ENCODE peak calls at places on chromosomes 4 and X, in six cellular contexts. B is suprapubic skin, C is Panc1, K is tibial nerve, N is K562, M is tibial artery. F is an unnamed sample.

GRCh38 chrX:123339201-123339905 is 155.3 kb downstream of the GRIA3 start:
- DNase-seq in B (no peak), C (no peak), K (no peak), N (no peak), M (no peak), F (no peak)

GRCh38 chrX:39613997-39614679 is 483.6 kb downstream of the BCOR start:
- DNase-seq in B (no peak), C (no peak), K (no peak), N (no peak), M (no peak), F (no peak)

GRCh38 chr4:57499786-57500185 is 389.6 kb upstream of the IGFBP7 start:
- DNase-seq in B (no peak), C (no peak), K (no peak), N (peak; percentile 2), M (no peak), F (no peak)

GRCh38 chr4:186669159-186669720 is 54.4 kb downstream of the FAT1 start:
- DNase-seq in B (no peak), C (no peak), K (no peak), N (no peak), M (no peak), F (no peak)

GRCh38 chr4:40196724-40197281 is at the start of gene RHOH:
- DNase-seq in B (no peak), C (no peak), K (no peak), N (no peak), M (no peak), F (no peak)

GRCh38 chrX:80810365-80810978 is 795 bp upstream of the BRWD3 start:
- DNase-seq in B (no peak), C (no peak), K (no peak), N (no peak), M (no peak), F (no peak)

GRCh38 chrX:136679581-136679980 is 31.6 kb downstream of the CD40LG start:
- DNase-seq in B (no peak), C (no peak), K (no peak), N (no peak), M (no peak), F (no peak)

GRCh38 chr4:126899382-126899801 is 733.4 kb upstream of the INTU start:
- DNase-seq in B (no peak), C (no peak), K (no peak), N (no peak), M (no peak), F (peak; percentile 50)

GRCh38 chr4:159175989-159176375 is 73.1 kb downstream of the RAPGEF2 start:
- DNase-seq in B (no peak), C (no peak), K (no peak), N (no peak), M (no peak), F (no peak)

GRCh38 chr4:10115657-10116624 is 658 bp downstream of the WDR1 start:
- DNase-seq in B (no peak), C (no peak), K (no peak), N (peak; percentile 83), M (no peak), F (no peak)

GRCh38 chr4:89752932-89753598 is 83.9 kb downstream of the SNCA start:
- DNase-seq in B (no peak), C (no peak), K (no peak), N (no peak), M (no peak), F (no peak)

GRCh38 chr4:48388504-48389154 is 47.3 kb downstream of the SLAIN2 start:
- DNase-seq in B (no peak), C (no peak), K (no peak), N (no peak), M (no peak), F (no peak)
- H3K36me3 ChIP-seq in B (peaks cover 22% of the 10 kb centered on the region), C (peaks cover 3% of the 10 kb centered on the region), K (no peaks in the 10 kb centered on the region), N (peaks cover 60% of the 10 kb centered on the region), M (peaks cover 39% of the 10 kb centered on the region), F (no peaks in the 10 kb centered on the region)

DNA sequence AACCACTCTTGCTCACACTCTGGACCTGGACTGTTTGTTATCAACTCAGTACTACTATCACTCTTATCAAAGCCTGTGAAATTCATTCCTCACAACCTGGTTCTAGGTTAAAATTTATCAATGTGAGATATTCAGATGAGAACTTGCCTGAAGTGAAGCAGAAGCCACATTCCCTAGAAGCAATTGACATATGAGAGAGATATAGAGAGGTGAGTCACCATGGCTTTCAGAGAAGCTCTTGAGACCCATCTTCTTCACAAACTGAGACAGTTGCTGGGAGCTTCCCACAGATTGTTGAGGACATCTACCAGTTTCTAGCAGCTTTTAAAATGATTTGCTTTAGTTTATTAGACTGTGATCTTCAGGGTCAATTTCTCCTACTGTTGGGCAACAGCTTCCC is 316.9 kb upstream of the TET2 start:
- DNase-seq in B (no peak), C (no peak), K (no peak), N (no peak), M (no peak), F (no peak)
- TF ChIP-seq CTCF in B (no peak), C (no peak), K (no peak), N (no peak), M (no peak), F (no peak)

GRCh38 chr4:15651682-15652081 is 3.5 kb downstream of the FBXL5 start:
- DNase-seq in B (no peak), C (no peak), K (no peak), N (no peak), M (no peak), F (no peak)

GRCh38 chr4:15649914-15650545 is 5.1 kb downstream of the FBXL5 start:
- DNase-seq in B (no peak), C (peak; percentile 42), K (no peak), N (peak; percentile 69), M (peak; percentile 43), F (peak; percentile 51)

GRCh38 chr4:15652191-15652590 is 3.0 kb downstream of the FBXL5 start:
- DNase-seq in B (no peak), C (no peak), K (no peak), N (no peak), M (no peak), F (no peak)

GRCh38 chr4:15653430-15653829 is 1.7 kb downstream of the FBXL5 start:
- DNase-seq in B (no peak), C (no peak), K (no peak), N (no peak), M (no peak), F (no peak)

DNA sequence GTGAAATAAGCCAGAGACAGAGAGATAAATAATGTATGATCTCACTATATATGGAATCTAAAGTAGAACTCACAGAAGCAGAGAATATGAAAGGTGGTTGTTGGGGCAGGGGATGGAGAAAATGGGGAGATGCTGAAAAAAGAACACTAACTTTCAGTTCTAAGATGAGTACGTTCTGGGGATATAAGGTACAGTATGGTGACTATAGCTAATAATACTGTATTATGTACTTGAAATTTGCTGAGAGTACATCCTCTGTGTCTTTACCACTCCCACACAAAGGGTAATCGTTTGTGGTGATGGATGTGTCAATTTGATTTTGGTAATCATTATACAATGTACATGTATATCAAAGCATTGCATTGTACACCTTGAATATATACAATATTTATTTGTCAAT is 6.6 kb downstream of the FBXL5 start:
- DNase-seq in B (no peak), C (no peak), K (no peak), N (no peak), M (no peak), F (no peak)
- H3K4me1 ChIP-seq in B (peaks cover 61% of the 10 kb centered on the region), C (peaks cover 17% of the 10 kb centered on the region), K (peaks cover 48% of the 10 kb centered on the region), N (peaks cover 15% of the 10 kb centered on the region), M (no peaks in the 10 kb centered on the region), F (peaks cover 88% of the 10 kb centered on the region)

GRCh38 chr4:54268151-54268550 is 39.1 kb downstream of the PDGFRA start:
- DNase-seq in B (no peak), C (no peak), K (no peak), N (no peak), M (no peak), F (no peak)
- H3K36me3 ChIP-seq in B (peaks cover 3% of the 10 kb centered on the region), C (no peaks in the 10 kb centered on the region), K (no peaks in the 10 kb centered on the region), N (no peaks in the 10 kb centered on the region), M (peaks cover 80% of the 10 kb centered on the region), F (peaks cover 3% of the 10 kb centered on the region)

DNA sequence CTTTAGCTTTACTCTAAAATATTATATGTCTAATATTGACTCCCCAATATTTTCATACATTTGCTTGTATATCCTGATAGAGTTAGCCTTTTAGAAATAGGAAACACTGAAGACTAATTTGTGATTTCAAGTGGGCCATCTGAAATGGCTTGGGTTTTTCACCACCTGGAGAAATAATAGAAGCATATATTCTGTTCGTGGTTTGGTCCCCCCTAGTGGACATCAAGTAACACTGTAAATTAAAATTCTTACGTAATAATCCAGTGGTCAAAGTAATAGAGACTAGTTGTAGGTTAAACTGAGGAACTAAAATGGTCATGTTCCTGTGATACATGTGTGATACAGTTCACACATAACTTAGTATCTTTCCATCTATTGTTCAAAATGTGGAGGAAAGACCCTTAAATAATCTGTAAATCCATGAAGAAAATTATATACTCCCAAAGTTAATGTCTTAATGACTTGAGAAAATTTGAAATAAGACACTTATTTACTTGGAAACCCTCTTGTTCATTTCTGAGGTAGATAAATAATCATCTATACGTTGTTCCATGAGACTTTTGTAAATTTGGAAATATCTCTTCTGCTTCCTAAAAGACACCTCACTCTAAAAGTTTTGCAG is 79.8 kb upstream of the SMARCAD1 start:
- DNase-seq in B (no peak), C (no peak), K (no peak), N (peak; percentile 46), M (no peak), F (no peak)
- TF ChIP-seq CTCF in B (peak; percentile 28), C (peak; percentile 58), K (peak; percentile 29), N (peak; percentile 59), M (peak; percentile 21), F (peak; percentile 56)